ENCODE peak calls at places on chromosomes 1 and 21, in four cellular contexts. R, W, U and Q are unnamed samples.
A peak's percentile ranks its signal among the peaks of the same experiment; 100 is the strongest.

GRCh38 chr1:107935396-107936064 is 29.4 kb downstream of the VAV3 start:
- DNase-seq in W (no peak), U (no peak), R (peak; percentile 39), Q (no peak)

GRCh38 chr21:27225142-27225541 is 258.3 kb upstream of the ADAMTS5 start:
- DNase-seq in W (peak; percentile 57), U (no peak), R (no peak), Q (no peak)

GRCh38 chr21:33684923-33685560 is 42.7 kb downstream of the ITSN1 start:
- DNase-seq in U (peak; percentile 10), R (peak; percentile 59), W (peak; percentile 50), Q (no peak)

GRCh38 chr1:3610165-3610822 is 1.0 kb downstream of the MEGF6 start:
- DNase-seq in R (peak; percentile 54), W (no peak), U (no peak), Q (peak; percentile 47)

GRCh38 chr1:189429610-189430009 is 1048.1 kb downstream of the BRINP3 start:
- DNase-seq in R (peak; percentile 78), U (no peak), W (peak; percentile 52), Q (peak; percentile 38)

GRCh38 chr1:1355376-1355775 is 3.0 kb downstream of the MXRA8 start:
- DNase-seq in R (no peak), U (no peak), W (peak; percentile 35), Q (no peak)

GRCh38 chr1:87144981-87145380 is 183.7 kb upstream of the LMO4 start:
- DNase-seq in R (no peak), U (no peak), W (no peak), Q (no peak)

GRCh38 chr1:10794724-10795304 is 1.6 kb downstream of the CASZ1 start:
- DNase-seq in W (no peak), R (peak; percentile 23), U (no peak), Q (peak; percentile 46)

GRCh38 chr1:87084247-87084836 is 169.9 kb downstream of the HS2ST1 start:
- DNase-seq in W (peak; percentile 60), R (no peak), U (no peak), Q (no peak)

GRCh38 chr1:243264718-243265117 is 8.9 kb downstream of the SDCCAG8 start:
- DNase-seq in R (peak; percentile 54), U (no peak), W (peak; percentile 91), Q (no peak)

GRCh38 chr1:180269848-180270766 is 40.0 kb downstream of the LHX4 start:
- DNase-seq in U (no peak), W (no peak), R (peak; percentile 73), Q (peak; percentile 67)

GRCh38 chr1:36166938-36167910 is 11.3 kb downstream of the MAP7D1 start:
- DNase-seq in R (peak; percentile 47), W (peak; percentile 79), U (no peak), Q (no peak)

GRCh38 chr1:84959294-84959693 is 37.6 kb downstream of the MCOLN2 start:
- DNase-seq in R (no peak), U (no peak), W (peak; percentile 66), Q (no peak)

GRCh38 chr1:44405804-44406743 is 1.0 kb downstream of the RNF220 start:
- DNase-seq in W (no peak), U (no peak), R (peak; percentile 37), Q (peak; percentile 54)

GRCh38 chr1:3290438-3290837 is 164.0 kb upstream of the ARHGEF16 start:
- DNase-seq in R (no peak), U (no peak), W (no peak), Q (no peak)

GRCh38 chr1:201016943-201017827 is 6.3 kb downstream of the KIF21B start:
- DNase-seq in R (peak; percentile 26), U (no peak), W (no peak), Q (no peak)

GRCh38 chr21:42456457-42456856 is 39.6 kb downstream of the RSPH1 start:
- DNase-seq in U (no peak), R (no peak), W (no peak), Q (no peak)

GRCh38 chr1:154334647-154335350 is 9.5 kb downstream of the ATP8B2 start:
- DNase-seq in U (no peak), W (peak; percentile 82), R (peak; percentile 89), Q (peak; percentile 85)

GRCh38 chr1:118773656-118774055 is 214.5 kb downstream of the TBX15 start:
- DNase-seq in U (no peak), R (no peak), W (no peak), Q (no peak)

GRCh38 chr1:159977364-159978106 is 23.5 kb upstream of the SLAMF9 start:
- DNase-seq in R (no peak), U (no peak), W (no peak), Q (no peak)

GRCh38 chr1:67687649-67688048 is 2.6 kb downstream of the GADD45A start:
- DNase-seq in R (peak; percentile 83), W (peak; percentile 83), U (no peak), Q (no peak)

GRCh38 chr1:225651872-225652725 is 824 bp downstream of the ENAH start:
- DNase-seq in W (no peak), U (no peak), R (peak; percentile 87), Q (no peak)

GRCh38 chr1:171081220-171081993 is 9.3 kb upstream of the FMO3 start:
- DNase-seq in R (peak; percentile 17), W (peak; percentile 64), U (no peak), Q (no peak)

GRCh38 chr1:159914252-159915018 is 10.9 kb downstream of the TAGLN2 start:
- DNase-seq in W (no peak), R (peak; percentile 56), U (no peak), Q (no peak)

GRCh38 chr1:10637833-10638558 is 158.4 kb downstream of the CASZ1 start:
- DNase-seq in U (no peak), R (no peak), W (no peak), Q (no peak)

GRCh38 chr1:23854568-23854967 is 13.5 kb downstream of the FUCA1 start:
- DNase-seq in W (no peak), U (no peak), R (peak; percentile 11), Q (no peak)

GRCh38 chr1:178627037-178627436 is 98.0 kb upstream of the RALGPS2 start:
- DNase-seq in W (peak; percentile 44), U (no peak), R (no peak), Q (no peak)

GRCh38 chr1:178632619-178633018 is 92.4 kb upstream of the RALGPS2 start:
- DNase-seq in U (no peak), W (peak; percentile 72), R (no peak), Q (no peak)

GRCh38 chr1:178628637-178629548 is 96.2 kb upstream of the RALGPS2 start:
- DNase-seq in W (peak; percentile 83), R (peak; percentile 76), U (no peak), Q (no peak)

GRCh38 chr1:178630418-178630817 is 94.6 kb upstream of the RALGPS2 start:
- DNase-seq in U (no peak), W (peak; percentile 55), R (no peak), Q (no peak)

GRCh38 chr1:178629549-178630154 is 95.4 kb upstream of the RALGPS2 start:
- DNase-seq in R (peak; percentile 33), W (no peak), U (no peak), Q (no peak)
- H2AK5ac ChIP-seq in R (no peak overlapping the region), W (peak overlapping the region; percentile 89), U (no peak overlapping the region), Q (no peak overlapping the region)

DNA sequence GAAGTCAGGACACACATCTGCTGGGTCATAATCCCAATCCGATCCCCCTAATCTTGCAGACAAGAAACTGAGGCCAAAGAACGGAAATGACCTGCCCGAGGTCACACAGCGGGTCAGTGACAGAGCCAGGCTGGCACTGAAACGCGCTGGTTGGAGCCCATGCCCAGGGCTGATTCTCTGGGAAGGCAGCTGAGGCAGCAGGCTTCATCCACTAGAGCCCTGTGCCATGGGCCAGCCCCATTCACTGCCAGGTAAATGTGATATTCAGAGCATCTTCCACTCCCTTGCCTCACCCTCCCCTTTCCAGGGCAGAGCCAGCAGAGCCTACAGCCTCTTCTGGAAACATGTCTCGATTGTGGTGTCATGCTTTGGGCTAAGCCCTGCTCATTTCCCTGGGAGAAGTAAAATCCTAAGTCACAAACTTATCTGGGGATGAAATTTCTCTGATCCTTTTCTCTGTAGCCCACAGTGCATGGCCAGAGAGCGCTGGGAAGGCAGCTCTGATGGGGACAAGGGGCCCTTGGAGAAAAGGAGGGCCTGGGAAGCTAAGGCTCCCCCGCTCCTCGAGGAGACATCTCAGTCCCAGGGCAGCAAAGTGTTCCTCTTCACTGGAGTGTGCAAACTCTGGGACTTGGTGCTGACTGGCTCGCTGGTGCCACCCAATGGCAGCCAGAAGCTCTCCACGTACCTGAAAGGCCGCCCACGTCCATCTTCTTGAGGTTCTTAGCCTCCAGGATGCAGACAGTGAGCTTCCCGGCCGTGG is 110.4 kb downstream of the SYT2 start:
- DNase-seq in R (peak; percentile 86), U (peak; percentile 51), W (peak; percentile 84), Q (peak; percentile 84)
- H4K5ac ChIP-seq in R (no peak overlapping the region), U (no peak overlapping the region), W (peak overlapping the region; percentile 83), Q (no peak overlapping the region)

DNA sequence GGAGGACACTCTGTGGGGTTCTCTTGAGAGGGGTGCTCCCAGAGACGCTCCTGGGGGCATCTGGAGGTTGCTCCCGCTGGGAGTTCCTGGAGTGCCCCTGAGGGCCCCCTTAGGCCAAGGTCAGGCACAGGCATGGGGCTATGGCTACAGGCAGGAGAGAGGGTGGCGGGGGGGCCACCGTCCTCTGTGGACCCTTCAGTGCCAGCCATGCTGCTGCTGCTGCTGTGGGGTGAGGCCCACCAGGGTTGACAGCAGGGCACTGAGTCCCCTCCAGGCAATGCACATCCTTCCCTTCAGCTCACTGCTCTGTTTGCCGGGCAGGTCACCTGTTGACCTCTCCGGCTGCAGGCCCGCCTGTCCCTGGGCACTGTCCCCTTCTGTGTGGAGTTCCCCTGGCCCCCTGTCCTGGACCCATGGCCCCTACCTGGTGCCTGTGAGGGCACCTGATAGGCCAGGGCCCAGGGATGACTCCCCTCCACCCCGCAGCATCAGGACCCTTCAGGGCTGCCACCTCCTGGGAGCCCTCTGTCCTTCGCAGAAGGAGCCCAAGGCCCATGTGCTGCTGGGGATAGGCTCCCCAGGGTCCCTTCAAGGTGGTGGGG is 34.2 kb upstream of the ADARB1 start:
- DNase-seq in R (no peak), W (no peak), U (no peak), Q (no peak)
- H2AK5ac ChIP-seq in R (no peak overlapping the region), W (peak overlapping the region; percentile 95), U (no peak overlapping the region), Q (no peak overlapping the region)

DNA sequence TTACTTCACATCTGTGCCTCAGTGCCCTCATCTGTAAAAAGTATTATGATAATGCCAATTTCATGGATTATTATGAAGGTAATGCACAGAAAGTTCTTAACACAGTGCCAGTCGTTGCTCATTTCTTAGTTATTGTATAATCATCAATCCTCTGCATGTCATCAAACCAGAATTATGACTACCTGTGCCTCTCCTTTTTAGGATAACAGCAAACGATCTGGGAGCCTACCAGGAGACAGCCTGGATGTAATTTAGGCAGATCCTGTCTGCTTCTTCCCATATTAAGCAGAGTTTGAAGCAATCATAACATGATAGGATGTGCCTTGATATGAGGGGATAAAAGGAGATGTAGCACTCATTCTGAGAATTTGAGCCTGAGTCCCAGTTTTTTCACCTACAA is 177.4 kb upstream of the DPT start:
- DNase-seq in R (no peak), W (no peak), U (no peak), Q (no peak)
- H4K5ac ChIP-seq in R (no peak overlapping the region), W (no peak overlapping the region), U (no peak overlapping the region), Q (no peak overlapping the region)